ENCODE peak calls at places on chromosomes 1 and 21, in ten cellular contexts. R is activated CD8-positive, alpha-beta T cell treated with anti-CD3 and anti-CD28 coated beads for 36 hours; Q is stimulated activated CD4-positive, alpha-beta T cell treated with anti-CD3 and anti-CD28 coated beads, Interleukin-2, amount 100 ng/mL, for 24 hours; W is cardiac fibroblast; P is fibroblast of pulmonary artery; K is MV-4-11; D is brain microvascular endothelial cell; I is testis; B is Karpas-422; E is tibial nerve. M is an unnamed sample.

GRCh38 chr1:202145325-202146140 is 996 bp upstream of the ARL8A start:
- DNase-seq in R (peak), Q (peak), W (no peak), P (no peak), K (no peak), D (no peak), I (no peak), B (peak), E (no peak), M (no peak)

GRCh38 chr21:31403596-31404333 is 59.7 kb upstream of the TIAM1 start:
- DNase-seq in R (no peak), Q (no peak), W (no peak), P (no peak), K (no peak), D (no peak), I (no peak), B (no peak), E (no peak), M (no peak)

GRCh38 chr1:215819114-215819513 is 252.0 kb downstream of the KCTD3 start:
- DNase-seq in R (no peak), Q (no peak), W (no peak), P (peak), K (no peak), D (no peak), I (no peak), B (no peak), E (no peak), M (no peak)

GRCh38 chr1:62299426-62300200 is 19.6 kb downstream of the KANK4 start:
- DNase-seq in R (no peak), Q (no peak), W (no peak), P (peak), K (no peak), D (no peak), I (peak), B (no peak), E (peak), M (no peak)

GRCh38 chr1:1567831-1568380 is 6.8 kb downstream of the SSU72 start:
- DNase-seq in R (no peak), Q (no peak), W (no peak), P (no peak), K (no peak), D (no peak), I (peak), B (no peak), E (no peak), M (no peak)

GRCh38 chr1:26177182-26177684 is at the start of gene CNKSR1:
- DNase-seq in R (no peak), Q (peak), W (no peak), P (no peak), K (no peak), D (no peak), I (no peak), B (no peak), E (no peak), M (no peak)

GRCh38 chr1:118988186-118989005 is at the start of gene TBX15:
- DNase-seq in R (no peak), Q (no peak), W (no peak), P (no peak), K (no peak), D (peak), I (no peak), B (no peak), E (no peak), M (no peak)

GRCh38 chr1:12530462-12531168 is 87.4 kb downstream of the DHRS3 start:
- DNase-seq in R (no peak), Q (no peak), W (no peak), P (no peak), K (no peak), D (no peak), I (no peak), B (no peak), E (no peak), M (no peak)

GRCh38 chr1:97867127-97867526 is 53.7 kb downstream of the DPYD start:
- DNase-seq in R (no peak), Q (no peak), W (no peak), P (no peak), K (no peak), D (no peak), I (no peak), B (no peak), E (no peak), M (no peak)

GRCh38 chr1:153509729-153510354 is 25.9 kb downstream of the S100A6 start:
- DNase-seq in R (peak), Q (peak), W (peak), P (no peak), K (peak), D (no peak), I (peak), B (peak), E (no peak), M (no peak)

GRCh38 chr1:243264718-243265117 is 8.9 kb downstream of the SDCCAG8 start:
- DNase-seq in R (no peak), Q (no peak), W (peak), P (peak), K (peak), D (peak), I (no peak), B (no peak), E (no peak), M (no peak)

M was measured in non-pigmented ciliary epithelial cell.